ENCODE peak calls at places on chromosomes 3 and 15, in five cellular contexts. H is left ventricle myocardium inferior, M is brain microvascular endothelial cell, N is ovary, Y is mammary epithelial cell. X is an unnamed sample.

GRCh38 chr3:101902041-101902440 is 52.7 kb downstream of the NFKBIZ start:
- DNase-seq in N (no peak), Y (peak), H (no peak), M (peak), X (peak)

GRCh38 chr3:115323380-115323779 is 176.3 kb upstream of the ZBTB20 start:
- DNase-seq in N (no peak), M (no peak), Y (no peak), H (no peak), X (no peak)

GRCh38 chr15:66718220-66718988 is 16.4 kb downstream of the SMAD6 start:
- DNase-seq in H (no peak), N (no peak), Y (no peak), M (no peak), X (no peak)

GRCh38 chr3:71069797-71070196 is 513.7 kb downstream of the FOXP1 start:
- DNase-seq in H (peak), N (peak), Y (peak), M (peak), X (peak)

GRCh38 chr3:112811917-112812660 is 34.6 kb downstream of the CD200R1L start:
- DNase-seq in N (peak), H (no peak), Y (no peak), M (no peak), X (no peak)

GRCh38 chr15:40296561-40297230 is 11.0 kb downstream of the PLCB2 start:
- DNase-seq in H (no peak), N (no peak), M (no peak), Y (no peak), X (no peak)

GRCh38 chr15:57680021-57680420 is 26.5 kb upstream of the POLR2M start:
- DNase-seq in M (peak), H (no peak), N (no peak), Y (peak), X (peak)

GRCh38 chr15:77715860-77716259 is 83.1 kb upstream of the LINGO1 start:
- DNase-seq in H (no peak), M (no peak), N (no peak), Y (no peak), X (no peak)

GRCh38 chr3:70990723-70991122 is 592.8 kb downstream of the FOXP1 start:
- DNase-seq in Y (no peak), N (no peak), H (no peak), M (no peak), X (no peak)

GRCh38 chr3:132786890-132787289 is 64.7 kb upstream of the NPHP3 start:
- DNase-seq in M (no peak), H (no peak), N (no peak), Y (no peak), X (no peak)

GRCh38 chr3:100992086-100993033 is 861 bp downstream of the ABI3BP start:
- DNase-seq in M (peak), N (no peak), H (no peak), Y (peak), X (peak)

GRCh38 chr3:133927543-133928066 is 31.9 kb upstream of the RAB6B start:
- DNase-seq in Y (no peak), H (peak), M (no peak), N (peak), X (no peak)

GRCh38 chr3:190706582-190706981 is 155.9 kb downstream of the GMNC start:
- DNase-seq in Y (no peak), N (no peak), M (no peak), H (no peak), X (no peak)

GRCh38 chr15:71599404-71600225 is 210.7 kb upstream of the NR2E3 start:
- DNase-seq in H (peak), N (peak), M (no peak), Y (no peak), X (no peak)

GRCh38 chr3:62525276-62525675 is 151.9 kb upstream of the FEZF2 start:
- DNase-seq in M (no peak), Y (peak), N (no peak), H (no peak), X (peak)

GRCh38 chr3:73550011-73550410 is 74.7 kb downstream of the PDZRN3 start:
- DNase-seq in H (no peak), N (no peak), Y (no peak), M (no peak), X (no peak)

GRCh38 chr3:133490468-133491351 is 82.8 kb upstream of the CDV3 start:
- DNase-seq in H (no peak), Y (peak), N (no peak), M (no peak), X (no peak)

GRCh38 chr3:73681610-73682009 is 56.9 kb upstream of the PDZRN3 start:
- DNase-seq in H (no peak), M (peak), N (no peak), Y (peak), X (peak)

GRCh38 chr3:184985586-184985985 is 167.3 kb downstream of the C3orf70 start:
- DNase-seq in M (no peak), N (no peak), Y (no peak), H (no peak), X (no peak)

GRCh38 chr3:68936855-68937254 is 4.5 kb upstream of the TAFA4 start:
- DNase-seq in N (no peak), H (no peak), Y (no peak), M (no peak), X (no peak)

GRCh38 chr15:98581715-98582114 is 66.6 kb upstream of the IGF1R start:
- DNase-seq in M (no peak), N (no peak), Y (no peak), H (no peak), X (peak)

GRCh38 chr3:65729553-65729952 is 309.2 kb downstream of the MAGI1 start:
- DNase-seq in Y (no peak), H (no peak), N (peak), M (peak), X (no peak)

GRCh38 chr3:148756306-148756705 is 58.6 kb downstream of the AGTR1 start:
- DNase-seq in H (no peak), M (no peak), N (no peak), Y (no peak), X (no peak)

GRCh38 chr3:161349529-161350278 is 21.6 kb downstream of the SPTSSB start:
- DNase-seq in Y (peak), H (no peak), M (peak), N (no peak), X (peak)

GRCh38 chr3:165770781-165771180 is 66.4 kb downstream of the BCHE start:
- DNase-seq in H (no peak), M (peak), N (no peak), Y (no peak), X (no peak)

GRCh38 chr15:33907326-33907725 is 61.0 kb upstream of the CHRM5 start:
- DNase-seq in H (no peak), M (no peak), N (no peak), Y (no peak), X (no peak)

GRCh38 chr3:154730221-154730620 is 300.2 kb upstream of the GPR149 start:
- DNase-seq in Y (no peak), M (no peak), H (no peak), N (no peak), X (peak)

DNA sequence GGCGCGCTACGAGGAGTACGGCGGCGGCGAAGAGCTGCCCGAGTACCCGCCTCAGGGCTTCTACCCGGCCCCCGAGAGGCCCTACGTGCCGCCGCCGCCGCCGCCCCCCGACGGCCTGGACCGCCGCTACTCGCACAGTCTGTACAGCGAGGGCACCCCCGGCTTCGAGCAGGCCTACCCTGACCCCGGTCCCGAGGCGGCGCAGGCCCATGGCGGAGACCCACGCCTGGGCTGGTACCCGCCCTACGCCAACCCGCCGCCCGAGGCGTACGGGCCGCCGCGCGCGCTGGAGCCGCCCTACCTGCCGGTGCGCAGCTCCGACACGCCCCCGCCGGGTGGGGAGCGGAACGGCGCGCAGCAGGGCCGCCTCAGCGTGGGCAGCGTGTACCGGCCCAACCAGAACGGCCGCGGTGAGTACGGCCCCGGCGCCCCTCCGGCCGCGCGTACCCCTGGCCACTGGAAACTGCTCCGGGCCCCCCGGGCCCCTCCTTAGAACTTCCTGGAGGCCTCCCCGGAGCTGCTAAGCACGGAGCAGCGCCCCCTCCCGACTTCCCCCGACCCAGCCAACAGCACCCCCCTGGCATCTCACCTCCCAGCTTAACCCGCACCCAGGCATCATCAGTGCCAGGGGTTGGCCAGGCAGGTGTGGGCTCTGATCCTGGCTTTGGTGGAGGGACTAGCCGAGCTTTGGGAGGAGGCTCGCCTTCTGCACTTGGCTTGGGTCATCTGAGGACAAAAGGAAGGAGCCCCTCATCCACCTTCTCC is 1.4 kb downstream of the LOXL1 start:
- DNase-seq in H (peak), Y (peak), N (peak), M (peak), X (no peak)
- H3K4me3 ChIP-seq in H (peak), Y (peak), N (peak), M (peak), X (peak)

DNA sequence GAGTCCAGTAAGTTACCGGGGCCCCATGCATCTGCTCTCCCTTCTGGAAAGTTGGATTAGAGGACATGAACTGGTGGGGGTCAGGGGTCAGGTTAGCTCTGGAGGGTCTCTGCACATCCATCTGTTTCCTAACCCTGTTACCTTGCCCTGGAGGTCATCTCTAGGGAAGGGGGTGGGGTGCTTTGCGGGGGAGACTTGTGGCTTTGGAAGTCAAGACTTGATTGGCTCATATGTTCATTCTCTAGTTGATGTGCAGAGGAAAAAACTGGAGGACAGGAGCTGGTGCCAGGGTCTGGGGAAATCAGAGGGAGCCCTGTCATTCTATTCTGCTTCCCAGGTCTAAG is 42.9 kb upstream of the ROPN1 start:
- DNase-seq in H (no peak), Y (no peak), N (no peak), M (no peak), X (no peak)
- H3K4me3 ChIP-seq in H (peak), Y (no peak), N (peak), M (no peak), X (no peak)

GRCh38 chr3:122679085-122679466 is 1.6 kb upstream of the PARP14 start:
- DNase-seq in N (peak), H (peak), M (peak), Y (peak), X (peak)
- H3K4me3 ChIP-seq in N (peak), H (peak), M (peak), Y (peak), X (peak)

GRCh38 chr3:24067483-24067882 is 122.4 kb downstream of the NR1D2 start:
- DNase-seq in Y (peak), H (no peak), N (no peak), M (no peak), X (peak)

GRCh38 chr3:24072193-24072592 is 127.1 kb downstream of the NR1D2 start:
- DNase-seq in H (no peak), Y (no peak), M (no peak), N (no peak), X (no peak)

DNA sequence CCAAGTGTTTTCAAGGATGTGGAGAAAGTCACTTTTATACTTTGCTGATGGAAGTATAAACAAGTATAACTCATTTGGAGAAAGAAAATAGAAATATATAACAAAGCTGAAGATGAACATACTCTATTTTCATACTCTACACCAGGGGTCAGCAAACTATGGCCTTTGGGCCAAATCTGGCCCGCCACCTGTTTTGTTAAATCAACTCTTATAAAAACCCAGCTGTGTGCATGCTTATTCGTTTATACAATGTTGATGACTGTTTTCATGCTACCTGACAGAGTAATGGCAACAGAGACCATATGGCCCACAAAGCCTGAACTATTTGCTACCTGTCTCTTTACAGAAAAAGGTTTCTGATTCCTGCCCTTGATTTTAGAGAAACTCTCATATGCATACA is 124.0 kb downstream of the NR1D2 start:
- DNase-seq in Y (no peak), M (no peak), H (no peak), N (no peak), X (no peak)
- H3K4me3 ChIP-seq in Y (no peak), M (no peak), H (no peak), N (no peak), X (no peak)

X was measured in bronchial epithelial cell.